ENCODE peak calls at places on chromosomes 3 and 15, in seven cellular contexts. E is neuronal stem cell, Z is H1, T is mesenchymal stem cell, J is IMR-90, S is H9, F is trophoblast cell. Y is an unnamed sample.

GRCh38 chr15:95948371-95948770 is 382.1 kb upstream of the NR2F2 start:
- DNase-seq in J (no peak), T (no peak), F (no peak), S (no peak), E (no peak), Z (no peak), Y (no peak)

GRCh38 chr3:139269984-139270383 is 73.8 kb upstream of the MRPS22 start:
- DNase-seq in J (no peak), E (no peak), Z (no peak), S (no peak), F (no peak), T (no peak), Y (no peak)

GRCh38 chr3:36932979-36933378 is 11.9 kb downstream of the TRANK1 start:
- DNase-seq in S (no peak), Z (no peak), F (no peak), E (no peak), J (peak), T (peak), Y (peak)

GRCh38 chr3:42720126-42720525 is 17.5 kb upstream of the HHATL start:
- DNase-seq in S (no peak), E (no peak), F (peak), Z (no peak), T (no peak), J (no peak), Y (no peak)

GRCh38 chr15:72907733-72908132 is 124.2 kb upstream of the ADPGK start:
- DNase-seq in T (peak), J (no peak), Z (no peak), E (no peak), S (no peak), F (no peak), Y (no peak)

GRCh38 chr3:175020101-175020500 is 161.0 kb downstream of the NAALADL2 start:
- DNase-seq in T (no peak), J (peak), E (no peak), Z (no peak), S (no peak), F (no peak), Y (peak)

GRCh38 chr3:18062289-18063025 is 320.0 kb upstream of the TBC1D5 start:
- DNase-seq in Z (no peak), T (no peak), E (no peak), F (no peak), J (peak), S (no peak), Y (no peak)

GRCh38 chr3:134854285-134854684 is 59.2 kb downstream of the EPHB1 start:
- DNase-seq in T (no peak), J (no peak), Z (no peak), S (no peak), E (no peak), F (no peak), Y (no peak)

GRCh38 chr3:195071916-195072820 is 198.8 kb downstream of the XXYLT1 start:
- DNase-seq in J (no peak), F (no peak), Z (no peak), E (no peak), S (no peak), T (no peak), Y (no peak)

GRCh38 chr15:27514526-27514925 is 543.5 kb downstream of the GABRG3 start:
- DNase-seq in J (no peak), E (no peak), T (no peak), Z (no peak), S (no peak), F (no peak), Y (no peak)

GRCh38 chr3:143334231-143334630 is 214.7 kb downstream of the CHST2 start:
- DNase-seq in T (no peak), E (no peak), F (no peak), S (no peak), J (no peak), Z (no peak), Y (no peak)
- H3K18ac ChIP-seq in T (no peak), E (no peak), F (no peak), S (no peak), J (no peak), Z (no peak), Y (no peak)

GRCh38 chr3:13313813-13314212 is 106.3 kb downstream of the NUP210 start:
- DNase-seq in Z (no peak), T (no peak), E (no peak), J (no peak), F (no peak), S (no peak), Y (no peak)
- H3K18ac ChIP-seq in Z (no peak), T (no peak), E (no peak), J (no peak), F (no peak), S (no peak), Y (no peak)

DNA sequence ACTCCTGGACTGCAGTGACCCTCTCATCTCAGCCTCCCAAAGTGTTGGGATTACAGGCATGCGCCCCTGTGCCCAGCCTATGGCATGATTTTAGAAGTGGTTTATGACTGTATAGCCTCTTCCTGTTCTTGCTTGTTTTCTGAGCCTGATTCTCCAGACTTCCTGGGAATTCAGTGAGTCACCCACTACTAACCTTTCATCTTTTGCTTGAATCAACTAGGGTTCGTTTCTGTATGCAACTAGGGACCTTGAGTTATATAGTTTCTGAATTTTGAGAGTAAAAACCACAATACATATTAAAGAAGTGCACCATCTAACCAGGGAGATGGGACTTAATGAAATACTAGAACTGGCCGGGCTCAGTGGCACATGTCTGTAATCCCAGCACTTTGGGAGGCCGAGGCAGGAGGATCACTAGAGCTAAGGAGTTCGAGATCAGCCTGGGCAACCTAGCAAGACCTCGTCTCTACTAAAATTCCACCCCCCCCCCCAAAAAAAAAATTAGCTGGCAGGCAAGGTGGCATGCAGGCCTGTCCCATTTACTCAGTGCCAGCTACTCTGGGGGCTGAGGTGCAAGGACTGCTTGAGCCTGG is 76.0 kb downstream of the ZNF609 start:
- DNase-seq in S (no peak), F (peak), J (peak), Z (no peak), E (no peak), T (peak), Y (peak)
- H3K18ac ChIP-seq in S (no peak), F (no peak), J (no peak), Z (no peak), E (no peak), T (no peak), Y (no peak)

GRCh38 chr3:108088146-108088545 is 2.7 kb downstream of the CD47 start:
- DNase-seq in E (no peak), J (no peak), S (no peak), T (no peak), F (no peak), Z (no peak), Y (no peak)

GRCh38 chr3:108090701-108091497 is at the start of gene CD47:
- DNase-seq in T (peak), J (peak), E (peak), Z (peak), S (peak), F (peak), Y (peak)

GRCh38 chr3:108088697-108089096 is 2.1 kb downstream of the CD47 start:
- DNase-seq in T (peak), F (no peak), E (no peak), J (peak), Z (no peak), S (no peak), Y (no peak)

GRCh38 chr3:108090066-108090700 is 648 bp downstream of the CD47 start:
- DNase-seq in Z (no peak), E (peak), S (peak), F (peak), T (peak), J (peak), Y (peak)

GRCh38 chr3:108089544-108089943 is 1.3 kb downstream of the CD47 start:
- DNase-seq in S (no peak), J (no peak), Z (no peak), F (no peak), E (no peak), T (peak), Y (peak)
- H3K18ac ChIP-seq in S (no peak), J (peak), Z (no peak), F (no peak), E (no peak), T (no peak), Y (no peak)

Y was measured in mesendoderm.